ENCODE peak calls at places on chromosomes 13 and 19, in six cellular contexts. Q is substantia nigra, D is heart left ventricle, R is adrenal gland, T is AG04450, J is OCI-LY7. Y is an unnamed sample.

GRCh38 chr13:32381539-32381938 is 46.4 kb downstream of the N4BP2L1 start:
- DNase-seq in Q (no peak), J (no peak), T (no peak), R (peak), D (no peak), Y (no peak)

GRCh38 chr13:92972751-92973150 is 253.9 kb upstream of the GPC6 start:
- DNase-seq in R (no peak), J (no peak), Q (no peak), T (no peak), D (no peak), Y (no peak)

GRCh38 chr19:8988204-8988603 is 22.0 kb downstream of the MUC16 start:
- DNase-seq in R (no peak), Q (no peak), D (no peak), T (no peak), J (peak), Y (no peak)

GRCh38 chr13:76709851-76710250 is 176.4 kb downstream of the KCTD12 start:
- DNase-seq in T (no peak), R (no peak), Q (no peak), J (no peak), D (no peak), Y (no peak)

GRCh38 chr19:49680473-49681351 is 3.6 kb downstream of the PRMT1 start:
- DNase-seq in T (peak), R (peak), Q (peak), J (peak), D (peak), Y (peak)

GRCh38 chr13:110319774-110320509 is 12.9 kb downstream of the COL4A2 start:
- DNase-seq in D (no peak), J (no peak), R (no peak), T (no peak), Q (no peak), Y (no peak)

GRCh38 chr13:99545979-99546378 is 44.7 kb downstream of the TM9SF2 start:
- DNase-seq in D (no peak), Q (no peak), R (no peak), T (no peak), J (no peak), Y (no peak)

GRCh38 chr13:40026174-40026585 is 370.7 kb downstream of the COG6 start:
- DNase-seq in Q (no peak), T (no peak), D (no peak), R (no peak), J (no peak), Y (no peak)

GRCh38 chr19:39403331-39404312 is 3.0 kb upstream of the ZFP36 start:
- DNase-seq in T (peak), D (peak), R (peak), Q (peak), J (peak), Y (peak)

DNA sequence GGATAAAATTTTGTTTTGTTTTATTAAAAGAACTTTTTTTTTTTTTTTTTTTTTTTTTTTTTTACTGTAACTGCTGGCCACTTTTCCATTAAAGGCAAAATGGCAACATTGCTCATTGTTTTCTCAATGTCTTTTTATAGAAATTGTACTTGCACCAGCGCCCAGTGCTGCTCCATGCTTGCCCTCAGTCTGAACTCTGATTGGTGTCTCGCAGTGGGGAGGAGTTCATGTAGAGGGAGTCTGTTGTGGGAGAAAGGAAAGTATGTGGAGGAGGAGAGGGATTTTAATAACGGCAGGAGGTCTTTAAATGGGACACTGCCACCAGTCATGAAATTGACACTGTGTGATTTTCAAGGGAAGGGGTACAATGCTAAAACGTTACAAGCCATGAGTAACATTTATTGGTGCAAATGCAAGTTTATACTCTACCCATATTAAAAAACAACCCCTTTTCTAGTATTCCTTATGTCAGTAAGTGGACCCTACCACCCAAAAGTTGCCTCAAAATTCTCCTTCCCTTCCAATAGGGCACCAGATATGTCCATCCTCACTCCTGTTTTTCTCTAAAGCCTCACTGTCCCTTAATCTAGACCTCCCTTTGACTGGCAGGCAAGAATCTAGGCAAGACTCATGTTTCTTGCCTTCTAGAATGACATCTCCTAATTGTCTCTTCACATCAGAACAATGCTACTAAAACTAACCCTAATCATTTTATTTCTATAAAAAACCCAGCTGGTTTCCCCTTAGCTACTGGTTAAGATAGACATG is 3.2 kb downstream of the RASL11A start:
- DNase-seq in J (no peak), Q (no peak), D (peak), T (no peak), R (peak), Y (no peak)
- H3K27ac ChIP-seq in J (no peak), Q (no peak), D (no peak), T (no peak), R (no peak), Y (peak)

GRCh38 chr19:58096884-58097283 is 1.1 kb downstream of the ZSCAN18 start:
- DNase-seq in D (no peak), J (no peak), T (no peak), Q (no peak), R (no peak), Y (no peak)

GRCh38 chr19:58097783-58098681 is at the start of gene ZSCAN18:
- DNase-seq in D (peak), R (peak), Q (peak), T (peak), J (no peak), Y (peak)

GRCh38 chr19:58098682-58098998 is 609 bp upstream of the ZSCAN18 start:
- DNase-seq in T (no peak), Q (no peak), R (no peak), J (no peak), D (no peak), Y (no peak)

GRCh38 chr19:58095328-58095727 is 2.7 kb downstream of the ZSCAN18 start:
- DNase-seq in D (no peak), T (no peak), R (no peak), Q (no peak), J (no peak), Y (no peak)

DNA sequence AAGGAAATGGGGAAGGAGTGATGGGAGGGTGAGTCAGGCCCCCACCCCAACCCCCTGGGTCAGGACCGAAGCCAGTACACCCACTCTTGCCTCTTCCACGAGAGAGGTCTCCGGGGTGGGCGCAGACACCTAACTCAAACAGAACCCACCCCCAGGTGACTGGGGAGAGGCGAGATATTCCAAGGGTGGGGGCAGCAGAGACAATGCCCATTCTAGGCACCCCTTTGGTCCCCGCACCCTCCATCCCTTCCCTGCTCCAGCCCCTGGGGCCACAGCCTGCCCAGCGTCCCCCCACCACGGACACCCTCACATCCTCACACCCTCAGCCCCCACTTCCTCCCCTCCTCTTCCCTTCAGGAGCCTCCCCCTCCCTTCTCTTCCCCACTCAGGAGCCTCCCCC is 682 bp downstream of the ZSCAN18 start:
- DNase-seq in D (no peak), R (no peak), J (no peak), Q (no peak), T (no peak), Y (no peak)
- H3K27ac ChIP-seq in D (no peak), R (peak), J (no peak), Q (peak), T (no peak), Y (peak)

GRCh38 chr19:4871711-4872110 is 4.2 kb upstream of the PLIN3 start:
- DNase-seq in J (no peak), Q (no peak), T (no peak), R (no peak), D (no peak), Y (no peak)
- H3K27ac ChIP-seq in J (no peak), Q (no peak), T (no peak), R (no peak), D (no peak), Y (no peak)

GRCh38 chr19:19399733-19400438 is 5.6 kb upstream of the GATAD2A start:
- DNase-seq in R (no peak), T (no peak), Q (no peak), D (no peak), J (no peak), Y (no peak)
- H3K27ac ChIP-seq in R (no peak), T (no peak), Q (no peak), D (no peak), J (no peak), Y (peak)

GRCh38 chr19:19635313-19635702 is 7.3 kb upstream of the LPAR2 start:
- DNase-seq in T (no peak), Q (no peak), R (no peak), J (no peak), D (no peak), Y (no peak)

GRCh38 chr19:19632661-19633060 is 4.6 kb upstream of the LPAR2 start:
- DNase-seq in D (no peak), Q (no peak), T (no peak), J (no peak), R (no peak), Y (no peak)

GRCh38 chr19:19633711-19634515 is 5.9 kb upstream of the LPAR2 start:
- DNase-seq in J (no peak), D (no peak), R (no peak), Q (no peak), T (no peak), Y (no peak)

GRCh38 chr19:19636573-19636972 is 6.9 kb downstream of the GMIP start:
- DNase-seq in T (no peak), Q (no peak), D (no peak), R (no peak), J (no peak), Y (no peak)

GRCh38 chr19:19634516-19635312 is 6.7 kb upstream of the LPAR2 start:
- DNase-seq in T (no peak), D (no peak), Q (no peak), R (no peak), J (no peak), Y (no peak)
- H3K27ac ChIP-seq in T (peak), D (no peak), Q (no peak), R (no peak), J (no peak), Y (no peak)

Y was measured in left ventricle myocardium inferior.